ENCODE peak calls at places on chromosomes 6 and 20, in ten cellular contexts. U is 8988T; O is psoas muscle; V is astrocyte; J is activated T-helper 1 cell treated with anti-CD3 and anti-CD28 coated beads, Interleukin-12 subunit alpha, Interleukin-12 subunit beta, Interleukin-2, Interleukin-4 antibody, amounts not matched to agents 30 ng/mL and 10 ng/mL and 1 ng/mL, durations not matched to agents 14 hours and 24 hours and 36 hours; K is left ventricle myocardium inferior; W is RPMI7951; C is breast epithelium; R is mesenchymal stem cell; E is testis. G is an unnamed sample.
A peak's percentile ranks its signal among the peaks of the same experiment; 100 is the strongest.

GRCh38 chr6:158835616-158836221 is 16.6 kb upstream of the EZR start:
- DNase-seq in O (no peak), W (no peak), R (no peak), J (no peak), V (no peak), U (no peak), E (no peak), K (peak; percentile 73), C (no peak), G (no peak)

GRCh38 chr6:20159781-20160540 is 52.3 kb downstream of the MBOAT1 start:
- DNase-seq in R (peak; percentile 2), C (no peak), W (peak; percentile 22), V (peak; percentile 23), J (no peak), K (no peak), U (no peak), E (no peak), O (no peak), G (peak; percentile 13)

GRCh38 chr6:128432394-128432793 is 88.0 kb downstream of the PTPRK start:
- DNase-seq in K (no peak), O (no peak), C (no peak), J (no peak), U (no peak), R (peak; percentile 39), E (no peak), V (peak; percentile 72), W (peak; percentile 54), G (peak; percentile 18)

GRCh38 chr20:58306421-58307261 is 2.9 kb upstream of the RAB22A start:
- DNase-seq in W (peak; percentile 97), V (peak; percentile 84), C (no peak), K (no peak), R (peak; percentile 65), O (no peak), U (no peak), J (peak; percentile 73), E (no peak), G (no peak)

GRCh38 chr20:1654994-1655393 is 2.6 kb downstream of the SIRPG start:
- DNase-seq in R (no peak), V (no peak), C (no peak), K (no peak), U (no peak), E (no peak), O (no peak), J (no peak), W (peak; percentile 33), G (no peak)

GRCh38 chr6:29748391-29749352 is 25.4 kb downstream of the HLA-F start:
- DNase-seq in O (peak; percentile 93), C (peak; percentile 95), R (peak; percentile 60), U (peak; percentile 98), J (peak; percentile 82), E (peak; percentile 96), W (peak; percentile 88), V (peak; percentile 39), K (peak; percentile 94), G (peak; percentile 40)

GRCh38 chr20:25470045-25470444 is 62.6 kb downstream of the GINS1 start:
- DNase-seq in V (peak; percentile 2), R (peak; percentile 9), K (no peak), U (no peak), O (no peak), E (no peak), C (no peak), J (no peak), W (peak; percentile 26), G (no peak)

GRCh38 chr6:77763124-77763523 is 110.3 kb downstream of the MEI4 start:
- DNase-seq in K (no peak), R (no peak), E (peak; percentile 19), W (no peak), U (no peak), J (no peak), O (no peak), V (no peak), C (no peak), G (no peak)

GRCh38 chr6:154458565-154459475 is 51.7 kb downstream of the CNKSR3 start:
- DNase-seq in R (no peak), V (peak; percentile 68), O (no peak), C (no peak), W (peak; percentile 68), K (no peak), U (no peak), E (no peak), J (no peak), G (no peak)

GRCh38 chr6:20172842-20173456 is 39.3 kb downstream of the MBOAT1 start:
- DNase-seq in U (no peak), E (no peak), J (no peak), O (no peak), K (no peak), C (no peak), W (no peak), V (no peak), R (no peak), G (no peak)

GRCh38 chr20:48384147-48384818 is 443.5 kb downstream of the PREX1 start:
- DNase-seq in E (peak; percentile 66), J (no peak), W (no peak), U (peak; percentile 39), R (no peak), K (no peak), V (no peak), O (no peak), C (no peak), G (no peak)

GRCh38 chr20:45037050-45037449 is 63.9 kb downstream of the KCNS1 start:
- DNase-seq in E (no peak), K (no peak), C (no peak), O (no peak), U (no peak), J (no peak), W (peak; percentile 62), R (peak; percentile 44), V (peak; percentile 74), G (no peak)

GRCh38 chr6:1620504-1621327 is 11.0 kb downstream of the FOXC1 start:
- DNase-seq in O (peak; percentile 41), J (no peak), K (no peak), R (no peak), W (no peak), E (no peak), C (no peak), U (no peak), V (no peak), G (no peak)

GRCh38 chr6:53643481-53643965 is 22.0 kb downstream of the KLHL31 start:
- DNase-seq in O (no peak), R (peak; percentile 14), U (no peak), J (no peak), E (no peak), W (no peak), V (no peak), K (no peak), C (no peak), G (no peak)

GRCh38 chr20:58550661-58551060 is 35.5 kb upstream of the APCDD1L start:
- DNase-seq in V (peak; percentile 98), E (peak; percentile 9), O (no peak), C (peak; percentile 51), K (no peak), W (peak; percentile 94), U (no peak), J (no peak), R (peak; percentile 86), G (no peak)